ENCODE peak calls at places on chromosomes 13 and 19, in five cellular contexts. M is epithelial cell of esophagus; C is SK-N-DZ; P is A549; B is activated CD4-positive, alpha-beta T cell treated with anti-CD3 and anti-CD28 coated beads, Interleukin-2, amount 50 U/mL, for 48 hours. I is an unnamed sample.

GRCh38 chr13:84641491-84641890 is 759.2 kb upstream of the SLITRK1 start:
- DNase-seq in M (no peak), C (no peak), P (no peak), B (no peak), I (no peak)

GRCh38 chr19:45164577-45165335 is 4.0 kb upstream of the NKPD1 start:
- DNase-seq in M (peak), C (peak), P (no peak), B (peak), I (peak)

GRCh38 chr13:97125051-97125809 is 96.9 kb upstream of the MBNL2 start:
- DNase-seq in M (peak), C (peak), P (no peak), B (peak), I (peak)

GRCh38 chr13:85313761-85314503 is 485.3 kb downstream of the SLITRK6 start:
- DNase-seq in M (peak), C (peak), P (peak), B (no peak), I (no peak)

GRCh38 chr19:7229735-7230134 is 64.5 kb downstream of the INSR start:
- DNase-seq in M (no peak), C (no peak), P (no peak), B (no peak), I (no peak)

GRCh38 chr13:33606692-33607091 is 211.3 kb upstream of the RFC3 start:
- DNase-seq in M (peak), C (no peak), P (no peak), B (no peak), I (no peak)

GRCh38 chr13:97239306-97239705 is 17.2 kb downstream of the MBNL2 start:
- DNase-seq in M (no peak), C (no peak), P (no peak), B (no peak), I (no peak)

GRCh38 chr13:22717036-22717435 is 463.7 kb upstream of the SGCG start:
- DNase-seq in M (no peak), C (no peak), P (no peak), B (no peak), I (no peak)

GRCh38 chr19:5152013-5152763 is 183.3 kb downstream of the KDM4B start:
- DNase-seq in M (no peak), C (no peak), P (no peak), B (no peak), I (no peak)

GRCh38 chr13:108903613-108904012 is 274.2 kb downstream of the MYO16 start:
- DNase-seq in M (no peak), C (no peak), P (no peak), B (no peak), I (no peak)

GRCh38 chr19:28847468-28847867 is 365.5 kb downstream of the UQCRFS1 start:
- DNase-seq in M (no peak), C (no peak), P (no peak), B (no peak), I (no peak)

GRCh38 chr19:29485293-29485692 is 40.5 kb upstream of the VSTM2B start:
- DNase-seq in M (no peak), C (no peak), P (no peak), B (no peak), I (no peak)

GRCh38 chr13:39349391-39349790 is 253.6 kb downstream of the LHFPL6 start:
- DNase-seq in M (peak), C (no peak), P (no peak), B (no peak), I (no peak)

GRCh38 chr13:52459668-52460067 is 4.4 kb downstream of the CKAP2 start:
- DNase-seq in M (peak), C (no peak), P (no peak), B (no peak), I (no peak)

GRCh38 chr13:26300140-26300539 is 46.2 kb downstream of the CDK8 start:
- DNase-seq in M (peak), C (no peak), P (no peak), B (no peak), I (no peak)

GRCh38 chr19:18999016-18999758 is 34.1 kb downstream of the SUGP2 start:
- DNase-seq in M (peak), C (no peak), P (no peak), B (no peak), I (peak)

GRCh38 chr19:12938536-12939291 is at the start of gene CALR:
- DNase-seq in M (peak), C (no peak), P (no peak), B (peak), I (peak)

GRCh38 chr19:53112286-53112685 is 9.1 kb upstream of the ZNF160 start:
- DNase-seq in M (peak), C (no peak), P (no peak), B (no peak), I (no peak)

GRCh38 chr19:48842744-48843162 is 6.5 kb upstream of the HSD17B14 start:
- DNase-seq in M (peak), C (peak), P (peak), B (peak), I (peak)

GRCh38 chr19:52935434-52935833 is 12.2 kb upstream of the ZNF888 start:
- DNase-seq in M (peak), C (no peak), P (no peak), B (no peak), I (no peak)